ENCODE peak calls at places on chromosomes 1 and 21, in four cellular contexts. A is A549, K is HepG2, Y is K562. C is an unnamed sample.

GRCh38 chr1:111635324-111636009 is 15.9 kb downstream of the RAP1A start:
- ATAC-seq in Y (no peak), K (no peak), A (no peak), C (no peak)

GRCh38 chr1:21294266-21295058 is 4.2 kb upstream of the ECE1 start:
- ATAC-seq in Y (peak), A (no peak), K (no peak), C (no peak)

GRCh38 chr21:42615924-42616323 is 37.5 kb upstream of the PDE9A start:
- ATAC-seq in A (no peak), K (no peak), Y (no peak), C (no peak)

GRCh38 chr1:241579434-241579833 is 47.3 kb downstream of the KMO start:
- ATAC-seq in K (no peak), A (no peak), Y (peak), C (no peak)

GRCh38 chr1:53334781-53335180 is 6.9 kb upstream of the LRP8 start:
- ATAC-seq in K (no peak), A (no peak), Y (no peak), C (no peak)

GRCh38 chr1:34156739-34157138 is 8.3 kb downstream of the CSMD2 start:
- ATAC-seq in A (no peak), K (no peak), Y (peak), C (no peak)

GRCh38 chr21:46294647-46295176 is 8.6 kb downstream of the YBEY start:
- ATAC-seq in A (peak), Y (peak), K (peak), C (no peak)

GRCh38 chr1:179817789-179818188 is 59.8 kb downstream of the TOR1AIP2 start:
- ATAC-seq in Y (no peak), K (no peak), A (no peak), C (peak)

GRCh38 chr1:236039736-236040670 is 24.9 kb downstream of the NID1 start:
- ATAC-seq in Y (peak), K (peak), A (no peak), C (peak)

GRCh38 chr1:24868016-24868875 is 61.8 kb downstream of the RUNX3 start:
- ATAC-seq in K (no peak), Y (no peak), A (no peak), C (no peak)

GRCh38 chr1:55813619-55814018 is 598.5 kb upstream of the USP24 start:
- ATAC-seq in A (no peak), K (peak), Y (no peak), C (peak)

DNA sequence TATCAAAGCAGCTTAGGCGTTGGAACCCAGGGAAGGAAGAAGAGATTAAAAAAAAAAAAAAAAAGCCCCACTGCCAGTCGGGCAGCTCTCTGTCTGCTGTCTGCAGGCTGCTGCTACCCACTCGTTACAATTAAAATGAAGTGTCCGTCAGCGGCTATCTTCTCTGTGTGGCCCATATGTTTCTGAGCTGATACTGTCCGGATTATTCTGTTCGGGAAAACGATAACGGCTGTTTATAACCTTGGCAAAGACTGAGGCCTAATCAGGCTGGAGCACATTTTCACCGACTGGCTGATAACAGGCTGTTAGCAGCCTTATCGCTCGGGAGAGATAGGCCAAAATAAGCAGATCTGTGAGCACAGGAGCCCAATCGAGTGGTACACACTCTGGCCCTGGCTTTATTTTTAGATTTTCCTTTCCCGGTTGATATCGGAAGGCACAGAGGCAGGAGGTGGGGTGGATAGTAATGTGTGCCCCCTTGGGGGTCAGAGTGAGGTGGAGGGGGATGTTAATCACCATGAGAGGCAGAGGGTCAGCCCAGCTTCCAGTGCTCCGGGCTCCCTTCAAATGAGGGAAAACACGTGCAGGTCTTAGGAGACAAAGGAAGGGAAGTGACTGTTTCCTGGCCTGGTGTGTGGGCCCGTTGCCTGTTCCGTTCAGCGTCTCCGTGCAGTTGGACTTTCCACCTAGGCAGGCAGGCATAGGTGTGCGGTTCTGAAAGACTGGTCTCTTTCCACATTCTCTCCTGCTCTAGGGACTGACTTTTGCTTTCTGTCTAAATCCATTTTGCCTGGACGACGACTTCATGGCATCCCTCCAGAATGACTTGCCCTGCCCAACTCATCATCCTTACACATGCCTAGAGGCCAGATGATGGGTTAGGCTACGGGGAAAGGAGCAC is 153.4 kb downstream of the PBX1 start:
- ATAC-seq in Y (peak), A (no peak), K (no peak), C (peak)
- H3K27ac ChIP-seq in Y (peak), A (no peak), K (no peak), C (peak)

DNA sequence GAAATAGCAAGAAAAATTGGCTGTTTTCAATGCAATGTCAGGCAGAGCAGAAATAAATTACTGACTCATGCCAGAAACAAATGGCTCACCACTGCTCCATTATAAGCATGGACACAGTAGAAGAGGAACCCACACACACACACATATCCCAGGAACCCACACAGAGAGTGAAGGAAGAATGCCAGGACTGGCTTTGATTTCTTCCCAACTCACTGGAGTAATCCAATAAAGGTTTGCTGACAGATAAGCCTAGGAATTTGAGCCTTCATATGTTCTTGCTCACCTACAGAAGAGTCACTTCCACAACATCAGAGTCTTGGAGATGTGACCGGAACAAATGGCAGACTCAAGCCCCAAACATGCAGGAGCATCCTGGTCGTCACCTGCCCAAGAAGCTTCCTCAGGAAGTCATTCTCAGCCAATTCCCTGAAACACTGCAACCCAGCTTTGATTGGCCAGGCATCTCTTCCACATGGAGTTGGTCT is 2.2 kb downstream of the SH3BP5L start:
- ATAC-seq in A (no peak), K (no peak), Y (no peak), C (no peak)
- TF ChIP-seq EP300 in A (no peak), K (no peak), Y (no peak), C (no peak)

DNA sequence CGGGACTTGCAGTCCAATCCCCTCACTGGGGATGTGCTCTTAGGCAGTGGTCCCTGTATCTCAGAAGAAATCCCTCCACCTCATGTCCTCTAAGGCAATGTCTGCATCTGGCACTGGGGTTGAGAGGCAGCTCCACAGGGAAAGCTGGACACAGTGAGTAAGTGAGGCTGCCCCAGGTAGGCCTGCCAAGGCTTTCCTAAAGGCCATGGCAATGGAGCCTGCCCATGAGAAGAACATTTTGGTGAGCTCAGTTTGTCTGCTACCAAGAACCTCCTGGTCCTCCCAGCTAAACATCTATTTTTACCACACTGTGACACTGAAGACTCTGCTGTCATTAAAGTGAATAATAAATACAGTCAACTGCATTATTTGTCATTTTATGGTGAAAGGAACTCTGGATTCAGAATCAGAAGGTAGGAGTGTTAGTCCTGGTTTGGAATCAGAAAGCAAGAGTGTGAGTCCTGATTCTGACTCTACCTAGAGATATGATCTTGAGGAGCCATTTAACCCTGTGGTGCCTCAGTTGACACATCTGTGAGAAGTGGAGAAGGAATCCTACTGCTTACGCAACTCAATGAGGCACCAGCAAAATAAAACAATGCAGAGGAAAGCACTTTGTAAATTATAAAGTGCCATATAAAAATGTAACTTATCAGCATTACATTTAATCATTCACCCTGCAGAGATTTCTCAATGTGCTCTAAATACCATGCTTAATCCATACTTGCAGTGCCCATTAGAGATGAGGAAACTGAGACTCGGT is 41.0 kb downstream of the TBX15 start:
- ATAC-seq in Y (no peak), K (no peak), A (no peak), C (no peak)
- TF ChIP-seq POLR2A in Y (no peak), K (no peak), A (no peak), C (no peak)

GRCh38 chr1:36133484-36133883 is 8.5 kb upstream of the COL8A2 start:
- ATAC-seq in K (no peak), Y (no peak), A (peak), C (no peak)
- H3K27ac ChIP-seq in K (no peak), Y (no peak), A (no peak), C (peak)

GRCh38 chr21:15309022-15309590 is 244.3 kb upstream of the NRIP1 start:
- ATAC-seq in Y (no peak), K (no peak), A (no peak), C (no peak)
- TF ChIP-seq EP300 in Y (no peak), K (no peak), A (no peak), C (no peak)

DNA sequence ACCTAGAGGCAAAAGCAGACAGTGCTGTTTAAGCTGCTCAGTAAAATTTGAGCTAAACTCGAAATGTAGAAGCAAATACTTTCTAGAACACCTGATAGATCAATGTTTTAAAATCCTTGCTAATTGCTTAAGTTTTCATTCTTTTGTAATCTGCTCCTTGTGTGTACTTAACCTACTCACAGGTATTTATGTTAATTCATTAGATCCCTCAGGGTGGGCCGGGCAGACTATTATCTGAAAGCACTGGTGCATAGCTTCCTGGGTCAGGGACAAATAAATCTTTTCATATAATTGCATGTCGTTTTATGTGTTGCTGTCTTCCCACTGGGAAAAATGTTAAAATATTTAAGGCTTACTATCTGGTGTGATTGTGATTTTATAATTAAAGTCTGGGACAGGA is 440.5 kb downstream of the SMYD3 start:
- ATAC-seq in K (no peak), A (no peak), Y (no peak), C (no peak)
- TF ChIP-seq POLR2A in K (no peak), A (no peak), Y (no peak), C (no peak)

GRCh38 chr1:29201595-29202051 is 19.9 kb upstream of the SRSF4 start:
- ATAC-seq in Y (no peak), K (no peak), A (no peak), C (no peak)
- H3K27ac ChIP-seq in Y (peak), K (no peak), A (no peak), C (peak)

C was measured in gastroesophageal sphincter.